ENCODE peak calls at places on chromosomes 3 and 15, in four cellular contexts. One of them, this sample, is unnamed.

GRCh38 chr3:193948459-193948858 is 187.5 kb upstream of the HES1 start:
- DNase-seq in activated CD8-positive, alpha-beta T cell treated with anti-CD3 and anti-CD28 coated beads, Interleukin-2, amount 10 ng/mL, durations not matched to agents 7 days and 5 days: no peak
- DNase-seq in body of pancreas: no peak
- DNase-seq in activated T-helper 1 cell treated with Interleukin-2 at 50 U/mL for 16 hours: no peak
- DNase-seq in this sample: no peak

GRCh38 chr15:92277776-92278175 is 115.9 kb upstream of the ST8SIA2 start:
- DNase-seq in body of pancreas: no peak
- DNase-seq in activated CD8-positive, alpha-beta T cell treated with anti-CD3 and anti-CD28 coated beads, Interleukin-2, amount 10 ng/mL, durations not matched to agents 7 days and 5 days: no peak
- DNase-seq in activated T-helper 1 cell treated with Interleukin-2 at 50 U/mL for 16 hours: no peak
- DNase-seq in this sample: peak; percentile 13

GRCh38 chr3:54681706-54682105 is 246.2 kb downstream of the LRTM1 start:
- DNase-seq in body of pancreas: no peak
- DNase-seq in activated CD8-positive, alpha-beta T cell treated with anti-CD3 and anti-CD28 coated beads, Interleukin-2, amount 10 ng/mL, durations not matched to agents 7 days and 5 days: no peak
- DNase-seq in activated T-helper 1 cell treated with Interleukin-2 at 50 U/mL for 16 hours: no peak
- DNase-seq in this sample: no peak

GRCh38 chr15:62656071-62656470 is 386.5 kb upstream of the TPM1 start:
- DNase-seq in activated T-helper 1 cell treated with Interleukin-2 at 50 U/mL for 16 hours: no peak
- DNase-seq in body of pancreas: no peak
- DNase-seq in activated CD8-positive, alpha-beta T cell treated with anti-CD3 and anti-CD28 coated beads, Interleukin-2, amount 10 ng/mL, durations not matched to agents 7 days and 5 days: no peak
- DNase-seq in this sample: no peak

GRCh38 chr15:81295466-81296145 is 28.3 kb downstream of the STARD5 start:
- DNase-seq in activated T-helper 1 cell treated with Interleukin-2 at 50 U/mL for 16 hours: no peak
- DNase-seq in body of pancreas: no peak
- DNase-seq in activated CD8-positive, alpha-beta T cell treated with anti-CD3 and anti-CD28 coated beads, Interleukin-2, amount 10 ng/mL, durations not matched to agents 7 days and 5 days: no peak
- DNase-seq in this sample: no peak

GRCh38 chr15:25967120-25967519 is 104.0 kb upstream of the ATP10A start:
- DNase-seq in activated CD8-positive, alpha-beta T cell treated with anti-CD3 and anti-CD28 coated beads, Interleukin-2, amount 10 ng/mL, durations not matched to agents 7 days and 5 days: no peak
- DNase-seq in activated T-helper 1 cell treated with Interleukin-2 at 50 U/mL for 16 hours: no peak
- DNase-seq in body of pancreas: no peak
- DNase-seq in this sample: no peak

GRCh38 chr3:72847282-72847681 is 963 bp downstream of the SHQ1 start:
- DNase-seq in activated T-helper 1 cell treated with Interleukin-2 at 50 U/mL for 16 hours: no peak
- DNase-seq in body of pancreas: no peak
- DNase-seq in activated CD8-positive, alpha-beta T cell treated with anti-CD3 and anti-CD28 coated beads, Interleukin-2, amount 10 ng/mL, durations not matched to agents 7 days and 5 days: no peak
- DNase-seq in this sample: no peak

GRCh38 chr3:122021811-122022401 is at the start of gene ILDR1:
- DNase-seq in activated T-helper 1 cell treated with Interleukin-2 at 50 U/mL for 16 hours: peak; percentile 1
- DNase-seq in body of pancreas: peak; percentile 69
- DNase-seq in activated CD8-positive, alpha-beta T cell treated with anti-CD3 and anti-CD28 coated beads, Interleukin-2, amount 10 ng/mL, durations not matched to agents 7 days and 5 days: peak; percentile 33
- DNase-seq in this sample: no peak

GRCh38 chr15:79724312-79724711 is 172.5 kb downstream of the MTHFS start:
- DNase-seq in activated T-helper 1 cell treated with Interleukin-2 at 50 U/mL for 16 hours: no peak
- DNase-seq in body of pancreas: no peak
- DNase-seq in activated CD8-positive, alpha-beta T cell treated with anti-CD3 and anti-CD28 coated beads, Interleukin-2, amount 10 ng/mL, durations not matched to agents 7 days and 5 days: no peak
- DNase-seq in this sample: no peak

GRCh38 chr3:120420360-120420759 is 30.4 kb downstream of the FSTL1 start:
- DNase-seq in activated CD8-positive, alpha-beta T cell treated with anti-CD3 and anti-CD28 coated beads, Interleukin-2, amount 10 ng/mL, durations not matched to agents 7 days and 5 days: no peak
- DNase-seq in body of pancreas: no peak
- DNase-seq in activated T-helper 1 cell treated with Interleukin-2 at 50 U/mL for 16 hours: no peak
- DNase-seq in this sample: no peak

GRCh38 chr15:93210995-93211394 is 122.0 kb upstream of the RGMA start:
- DNase-seq in activated T-helper 1 cell treated with Interleukin-2 at 50 U/mL for 16 hours: no peak
- DNase-seq in activated CD8-positive, alpha-beta T cell treated with anti-CD3 and anti-CD28 coated beads, Interleukin-2, amount 10 ng/mL, durations not matched to agents 7 days and 5 days: no peak
- DNase-seq in body of pancreas: no peak
- DNase-seq in this sample: no peak

GRCh38 chr3:63979093-63979492 is 44.2 kb downstream of the PSMD6 start:
- DNase-seq in body of pancreas: peak; percentile 35
- DNase-seq in activated CD8-positive, alpha-beta T cell treated with anti-CD3 and anti-CD28 coated beads, Interleukin-2, amount 10 ng/mL, durations not matched to agents 7 days and 5 days: peak; percentile 45
- DNase-seq in activated T-helper 1 cell treated with Interleukin-2 at 50 U/mL for 16 hours: no peak
- DNase-seq in this sample: no peak

GRCh38 chr3:71254658-71255057 is 328.9 kb downstream of the FOXP1 start:
- DNase-seq in activated CD8-positive, alpha-beta T cell treated with anti-CD3 and anti-CD28 coated beads, Interleukin-2, amount 10 ng/mL, durations not matched to agents 7 days and 5 days: no peak
- DNase-seq in body of pancreas: peak; percentile 31
- DNase-seq in activated T-helper 1 cell treated with Interleukin-2 at 50 U/mL for 16 hours: no peak
- DNase-seq in this sample: no peak

GRCh38 chr3:133455960-133456359 is 56.1 kb downstream of the BFSP2 start:
- DNase-seq in activated T-helper 1 cell treated with Interleukin-2 at 50 U/mL for 16 hours: no peak
- DNase-seq in activated CD8-positive, alpha-beta T cell treated with anti-CD3 and anti-CD28 coated beads, Interleukin-2, amount 10 ng/mL, durations not matched to agents 7 days and 5 days: no peak
- DNase-seq in body of pancreas: no peak
- DNase-seq in this sample: no peak

GRCh38 chr3:104537323-104537722 is 829.4 kb upstream of the ALCAM start:
- DNase-seq in activated CD8-positive, alpha-beta T cell treated with anti-CD3 and anti-CD28 coated beads, Interleukin-2, amount 10 ng/mL, durations not matched to agents 7 days and 5 days: no peak
- DNase-seq in body of pancreas: no peak
- DNase-seq in activated T-helper 1 cell treated with Interleukin-2 at 50 U/mL for 16 hours: no peak
- DNase-seq in this sample: no peak

GRCh38 chr3:157475921-157476395 is 27.3 kb downstream of the VEPH1 start:
- DNase-seq in body of pancreas: no peak
- DNase-seq in activated CD8-positive, alpha-beta T cell treated with anti-CD3 and anti-CD28 coated beads, Interleukin-2, amount 10 ng/mL, durations not matched to agents 7 days and 5 days: no peak
- DNase-seq in activated T-helper 1 cell treated with Interleukin-2 at 50 U/mL for 16 hours: no peak
- DNase-seq in this sample: no peak

GRCh38 chr3:126442099-126442848 is 33.4 kb downstream of the ZXDC start:
- DNase-seq in activated CD8-positive, alpha-beta T cell treated with anti-CD3 and anti-CD28 coated beads, Interleukin-2, amount 10 ng/mL, durations not matched to agents 7 days and 5 days: no peak
- DNase-seq in body of pancreas: peak; percentile 19
- DNase-seq in activated T-helper 1 cell treated with Interleukin-2 at 50 U/mL for 16 hours: no peak
- DNase-seq in this sample: no peak

GRCh38 chr3:101200461-101200860 is 119.9 kb downstream of the IMPG2 start:
- DNase-seq in body of pancreas: no peak
- DNase-seq in activated CD8-positive, alpha-beta T cell treated with anti-CD3 and anti-CD28 coated beads, Interleukin-2, amount 10 ng/mL, durations not matched to agents 7 days and 5 days: no peak
- DNase-seq in activated T-helper 1 cell treated with Interleukin-2 at 50 U/mL for 16 hours: no peak
- DNase-seq in this sample: no peak

GRCh38 chr3:38620236-38620635 is 29.3 kb downstream of the SCN5A start:
- DNase-seq in activated T-helper 1 cell treated with Interleukin-2 at 50 U/mL for 16 hours: no peak
- DNase-seq in activated CD8-positive, alpha-beta T cell treated with anti-CD3 and anti-CD28 coated beads, Interleukin-2, amount 10 ng/mL, durations not matched to agents 7 days and 5 days: no peak
- DNase-seq in body of pancreas: no peak
- DNase-seq in this sample: no peak

GRCh38 chr15:75584121-75584520 is 5.0 kb upstream of the PTPN9 start:
- DNase-seq in activated CD8-positive, alpha-beta T cell treated with anti-CD3 and anti-CD28 coated beads, Interleukin-2, amount 10 ng/mL, durations not matched to agents 7 days and 5 days: no peak
- DNase-seq in activated T-helper 1 cell treated with Interleukin-2 at 50 U/mL for 16 hours: no peak
- DNase-seq in body of pancreas: no peak
- DNase-seq in this sample: no peak

GRCh38 chr3:170621256-170621655 is 35.4 kb upstream of the SLC7A14 start:
- DNase-seq in activated CD8-positive, alpha-beta T cell treated with anti-CD3 and anti-CD28 coated beads, Interleukin-2, amount 10 ng/mL, durations not matched to agents 7 days and 5 days: no peak
- DNase-seq in body of pancreas: no peak
- DNase-seq in activated T-helper 1 cell treated with Interleukin-2 at 50 U/mL for 16 hours: no peak
- DNase-seq in this sample: no peak

GRCh38 chr3:24512564-24513197 is 18.0 kb upstream of the THRB start:
- DNase-seq in activated T-helper 1 cell treated with Interleukin-2 at 50 U/mL for 16 hours: no peak
- DNase-seq in body of pancreas: no peak
- DNase-seq in activated CD8-positive, alpha-beta T cell treated with anti-CD3 and anti-CD28 coated beads, Interleukin-2, amount 10 ng/mL, durations not matched to agents 7 days and 5 days: no peak
- DNase-seq in this sample: no peak